ENCODE peak calls at places on chromosomes 7 and 10, in four cellular contexts. V, X, Y and A are unnamed samples.

GRCh38 chr7:92751902-92752901 is 84.2 kb downstream of the CDK6 start:
- DNase-seq in Y (no peak), X (no peak), V (no peak), A (no peak)

GRCh38 chr10:29608062-29608461 is 26.7 kb downstream of the SVIL start:
- DNase-seq in Y (no peak), V (no peak), X (no peak), A (no peak)

GRCh38 chr7:40922316-40922670 is 780.6 kb downstream of the INHBA start:
- DNase-seq in V (no peak), Y (no peak), X (no peak), A (no peak)

GRCh38 chr7:106611911-106612310 is 49.0 kb downstream of the CCDC71L start:
- DNase-seq in Y (no peak), V (no peak), X (no peak), A (no peak)

GRCh38 chr7:65230231-65230630 is 143.4 kb upstream of the ZNF92 start:
- DNase-seq in V (no peak), X (no peak), Y (no peak), A (no peak)

GRCh38 chr7:123323689-123324088 is 123.9 kb upstream of the SLC13A1 start:
- DNase-seq in V (no peak), Y (no peak), X (no peak), A (no peak)

GRCh38 chr7:55348502-55348901 is 16.6 kb upstream of the LANCL2 start:
- DNase-seq in Y (no peak), V (no peak), X (no peak), A (no peak)

GRCh38 chr7:212754-213153 is 20.4 kb downstream of the FAM20C start:
- DNase-seq in V (no peak), Y (no peak), X (no peak), A (no peak)

GRCh38 chr7:46583606-46584005 is 662.5 kb upstream of the IGFBP3 start:
- DNase-seq in X (no peak), Y (no peak), V (no peak), A (no peak)

GRCh38 chr7:128217030-128217805 is 23.9 kb upstream of the LEP start:
- DNase-seq in V (no peak), X (no peak), Y (no peak), A (no peak)

GRCh38 chr7:128215281-128215680 is 25.8 kb upstream of the LEP start:
- DNase-seq in Y (no peak), X (no peak), V (no peak), A (no peak)

GRCh38 chr7:128219646-128220045 is 21.4 kb upstream of the LEP start:
- DNase-seq in Y (no peak), X (no peak), V (no peak), A (no peak)

GRCh38 chr7:128215739-128216138 is 25.3 kb upstream of the LEP start:
- DNase-seq in V (no peak), X (no peak), Y (no peak), A (no peak)

DNA sequence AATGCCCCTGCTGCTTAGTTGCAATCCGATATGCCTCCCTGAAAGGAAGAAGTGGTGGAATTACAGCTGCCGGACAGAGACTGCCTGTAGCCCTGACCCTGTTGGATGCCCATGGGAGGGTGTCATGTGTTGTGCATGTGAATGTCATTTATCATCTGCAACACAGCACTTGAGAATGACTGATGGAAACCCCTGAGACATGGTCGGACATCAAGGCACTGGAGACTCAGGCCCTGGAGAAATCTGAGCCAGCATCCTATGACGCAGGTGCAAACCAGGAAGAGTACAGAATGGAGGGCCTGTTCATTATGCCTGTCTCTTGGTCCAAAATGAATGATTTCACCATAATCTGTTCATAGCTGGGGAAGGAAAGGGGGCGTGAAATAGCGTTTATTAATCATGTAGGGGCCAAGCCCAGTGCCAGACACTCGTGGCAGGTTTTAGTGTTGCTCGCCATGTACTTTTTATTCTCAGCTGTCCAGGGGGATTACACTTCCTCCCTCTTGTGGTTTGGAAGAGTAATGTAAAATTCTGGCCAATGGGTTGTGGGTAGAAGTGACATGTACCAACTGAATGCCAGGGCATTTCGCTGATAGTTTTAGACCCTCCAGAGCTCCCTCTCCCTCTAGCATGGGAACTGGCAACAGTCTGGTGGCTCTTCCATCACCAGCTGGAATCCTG is 23.0 kb upstream of the LEP start:
- DNase-seq in V (no peak), Y (no peak), X (no peak), A (no peak)
- TF ChIP-seq CTCF in V (peak), Y (no peak), X (no peak), A (no peak)

GRCh38 chr10:93113042-93113441 is 39.3 kb downstream of the CYP26A1 start:
- DNase-seq in X (no peak), V (no peak), Y (no peak), A (no peak)

GRCh38 chr10:93121311-93121710 is 47.6 kb downstream of the CYP26A1 start:
- DNase-seq in X (no peak), V (no peak), Y (no peak), A (no peak)

GRCh38 chr10:93110472-93111146 is 36.9 kb downstream of the CYP26A1 start:
- DNase-seq in V (no peak), Y (no peak), X (no peak), A (no peak)

DNA sequence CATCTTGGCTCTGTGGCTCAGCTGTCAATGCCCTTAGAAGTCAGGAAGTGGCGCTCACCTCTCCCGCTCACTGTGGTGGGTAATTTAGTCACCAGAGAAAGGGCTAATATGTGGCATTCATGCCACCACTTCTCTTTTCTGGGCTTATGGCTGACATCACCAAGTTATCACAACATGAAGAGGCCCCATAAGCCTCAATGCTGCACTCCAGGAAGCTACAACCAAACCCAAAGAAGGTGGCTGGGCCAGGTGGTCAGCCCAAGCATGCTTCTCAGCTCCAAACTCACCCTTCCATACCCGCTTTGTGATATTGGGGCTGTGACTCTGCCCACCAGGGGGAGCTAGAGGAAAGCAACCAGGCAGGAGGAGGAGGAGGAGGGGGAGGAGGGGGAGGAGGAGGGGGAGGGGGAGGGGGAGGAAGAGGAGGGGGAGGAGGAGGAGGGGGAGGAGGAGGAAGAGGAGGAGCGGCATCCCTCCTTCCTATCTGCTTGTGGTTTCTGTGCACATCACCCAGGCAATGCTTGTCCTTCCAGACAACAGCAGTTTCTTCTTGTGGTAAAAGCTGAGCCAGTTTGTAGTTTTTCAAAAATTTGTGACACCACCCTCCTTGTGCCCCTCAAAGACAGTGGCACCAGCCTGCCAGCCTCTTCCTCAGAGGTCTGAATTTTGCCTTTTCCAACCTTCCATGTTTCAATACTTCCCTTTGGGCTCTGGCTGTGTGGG is 42.1 kb downstream of the CYP26A1 start:
- DNase-seq in Y (peak), X (peak), V (peak), A (peak)
- TF ChIP-seq CTCF in Y (peak), X (no peak), V (peak), A (peak)

DNA sequence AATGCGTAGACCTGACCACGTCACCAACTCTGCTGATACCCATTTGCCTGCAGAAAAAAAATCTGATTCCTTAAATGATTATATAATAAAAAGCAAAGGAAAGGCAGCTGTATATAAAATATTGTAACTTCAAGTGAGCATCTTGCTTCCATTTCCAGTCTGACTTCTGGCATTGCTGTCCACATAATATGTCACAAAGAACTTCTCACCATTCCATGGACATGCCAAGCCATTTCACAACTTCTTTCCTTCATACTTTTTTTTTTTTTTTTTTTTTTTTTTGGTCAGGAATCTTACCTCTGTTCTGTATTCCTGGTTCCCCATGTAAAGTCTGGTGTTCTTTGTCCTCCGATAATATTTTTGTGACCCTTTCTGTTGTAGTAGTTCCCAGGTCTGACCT is 165.5 kb downstream of the SND1 start:
- DNase-seq in Y (no peak), X (no peak), V (no peak), A (no peak)
- TF ChIP-seq CTCF in Y (no peak), X (no peak), V (no peak), A (no peak)

GRCh38 chr7:156777364-156778069 is 115.5 kb downstream of the LMBR1 start:
- DNase-seq in Y (no peak), X (no peak), V (no peak), A (peak)

GRCh38 chr7:156772725-156773124 is 120.3 kb downstream of the LMBR1 start:
- DNase-seq in X (no peak), V (no peak), Y (no peak), A (no peak)

GRCh38 chr7:156778201-156778600 is 114.8 kb downstream of the LMBR1 start:
- DNase-seq in Y (no peak), X (no peak), V (no peak), A (no peak)

GRCh38 chr7:156776527-156776926 is 116.5 kb downstream of the LMBR1 start:
- DNase-seq in Y (no peak), X (no peak), V (no peak), A (no peak)

DNA sequence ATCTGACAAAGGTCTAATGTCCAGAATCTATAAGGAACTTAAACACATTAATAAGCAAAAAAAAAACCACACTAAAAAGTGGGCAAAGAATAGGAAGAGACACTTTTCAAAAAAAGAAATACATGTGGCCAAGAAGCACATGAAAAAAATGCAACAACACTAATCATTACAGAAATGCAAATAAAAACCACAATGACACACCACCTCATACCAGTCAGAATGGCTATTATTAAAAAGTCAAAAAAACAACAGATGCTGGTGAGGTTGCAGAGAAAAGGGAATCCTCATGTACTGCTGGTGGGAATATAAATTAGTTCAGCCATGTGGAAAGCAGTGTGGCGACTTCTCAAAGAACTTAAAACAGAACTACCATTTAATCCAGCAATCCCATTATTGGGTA is 119.0 kb downstream of the LMBR1 start:
- DNase-seq in X (no peak), Y (no peak), V (no peak), A (no peak)
- TF ChIP-seq CTCF in X (no peak), Y (no peak), V (no peak), A (no peak)

DNA sequence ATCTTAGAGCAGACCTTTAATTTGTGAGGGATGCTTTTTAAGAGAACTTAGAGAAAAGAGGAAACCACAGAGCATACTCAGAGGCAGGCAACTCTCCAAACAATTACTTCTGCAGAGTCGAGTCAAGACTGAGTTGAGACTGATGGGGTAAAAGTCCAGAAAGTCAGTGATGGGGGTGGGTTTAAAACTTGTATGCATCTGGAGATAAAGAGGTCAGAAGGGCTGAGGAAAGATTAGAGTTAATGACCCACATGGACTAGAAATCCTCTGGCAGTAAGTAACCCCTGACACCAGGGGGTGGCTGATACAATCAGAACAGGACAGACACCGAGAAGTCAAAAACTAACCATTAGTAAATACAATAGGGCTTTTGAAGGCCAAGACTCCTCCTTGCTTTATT is 42.4 kb upstream of the SEPTIN7 start:
- DNase-seq in X (no peak), Y (no peak), V (no peak), A (peak)
- TF ChIP-seq CTCF in X (no peak), Y (no peak), V (peak), A (no peak)

GRCh38 chr7:50626286-50626685 is 61.1 kb upstream of the DDC start:
- DNase-seq in Y (no peak), X (no peak), V (no peak), A (no peak)

GRCh38 chr7:50626971-50627370 is 61.8 kb upstream of the DDC start:
- DNase-seq in X (no peak), Y (no peak), V (no peak), A (no peak)

GRCh38 chr7:50629238-50629901 is 64.2 kb upstream of the DDC start:
- DNase-seq in X (no peak), Y (no peak), V (no peak), A (no peak)

GRCh38 chr7:50627824-50628361 is 62.7 kb upstream of the DDC start:
- DNase-seq in X (no peak), V (no peak), Y (no peak), A (no peak)

GRCh38 chr7:50628469-50629084 is 63.4 kb upstream of the DDC start:
- DNase-seq in V (no peak), Y (no peak), X (no peak), A (no peak)
- TF ChIP-seq CTCF in V (no peak), Y (no peak), X (no peak), A (no peak)